ENCODE peak calls at places on chromosomes 11 and 22, in five cellular contexts. M is fibroblast of the aortic adventitia, F is stomach, P is omental fat pad, U is coronary artery. H is an unnamed sample.

GRCh38 chr22:23495614-23496444 is 84.3 kb downstream of the IGLL1 start:
- DNase-seq in M (no peak), F (no peak), P (no peak), U (no peak), H (no peak)

GRCh38 chr11:102564110-102564509 is 33.6 kb upstream of the MMP7 start:
- DNase-seq in M (peak; percentile 71), F (no peak), P (no peak), U (no peak), H (no peak)

GRCh38 chr11:20036625-20037335 is 123.5 kb downstream of the DBX1 start:
- DNase-seq in M (no peak), F (no peak), P (no peak), U (no peak), H (no peak)

GRCh38 chr11:15622231-15622890 is 507.6 kb downstream of the INSC start:
- DNase-seq in M (no peak), F (no peak), P (no peak), U (no peak), H (no peak)

GRCh38 chr11:69369945-69370344 is 76.0 kb downstream of the MYEOV start:
- DNase-seq in M (no peak), F (no peak), P (no peak), U (peak; percentile 24), H (no peak)

GRCh38 chr11:92225206-92225562 is 566 bp downstream of the FAT3 start:
- DNase-seq in M (no peak), F (no peak), P (no peak), U (no peak), H (peak; percentile 40)

GRCh38 chr11:2932850-2933251 is 3.6 kb upstream of the PHLDA2 start:
- DNase-seq in M (peak; percentile 34), F (no peak), P (no peak), U (no peak), H (no peak)

GRCh38 chr11:126149759-126150236 is 61.7 kb downstream of the RPUSD4 start:
- DNase-seq in M (no peak), F (no peak), P (no peak), U (no peak), H (no peak)

GRCh38 chr11:2926611-2927492 is 2.4 kb downstream of the PHLDA2 start:
- DNase-seq in M (no peak), F (no peak), P (no peak), U (no peak), H (no peak)

GRCh38 chr11:94309757-94310156 is 5.4 kb downstream of the IZUMO1R start:
- DNase-seq in M (no peak), F (no peak), P (no peak), U (no peak), H (no peak)

GRCh38 chr11:78131956-78132355 is 7.5 kb downstream of the ALG8 start:
- DNase-seq in M (no peak), F (no peak), P (no peak), U (no peak), H (no peak)

GRCh38 chr11:43580735-43581369 is 99.7 kb upstream of the HSD17B12 start:
- DNase-seq in M (no peak), F (no peak), P (no peak), U (no peak), H (peak; percentile 22)

GRCh38 chr11:36702330-36703054 is 104.5 kb upstream of the RAG2 start:
- DNase-seq in M (peak; percentile 84), F (no peak), P (no peak), U (no peak), H (peak; percentile 18)

GRCh38 chr11:10139656-10140055 is 154.4 kb downstream of the SBF2 start:
- DNase-seq in M (peak; percentile 85), F (no peak), P (no peak), U (no peak), H (no peak)

GRCh38 chr11:114085965-114086364 is 26.5 kb downstream of the ZBTB16 start:
- DNase-seq in M (no peak), F (peak; percentile 74), P (no peak), U (no peak), H (no peak)

GRCh38 chr11:123195182-123196059 is at the start of gene CLMP:
- DNase-seq in M (peak; percentile 70), F (no peak), P (no peak), U (no peak), H (peak; percentile 42)

GRCh38 chr22:43531651-43532050 is 119.8 kb downstream of the MPPED1 start:
- DNase-seq in M (no peak), F (no peak), P (no peak), U (no peak), H (no peak)

GRCh38 chr11:126434950-126435335 is 79.5 kb downstream of the ST3GAL4 start:
- DNase-seq in M (no peak), F (no peak), P (no peak), U (no peak), H (no peak)

GRCh38 chr11:82906931-82907330 is 5.4 kb downstream of the DDIAS start:
- DNase-seq in M (peak; percentile 25), F (no peak), P (no peak), U (no peak), H (no peak)

GRCh38 chr11:58613228-58613627 is 9.2 kb upstream of the CNTF start:
- DNase-seq in M (no peak), F (no peak), P (no peak), U (no peak), H (no peak)

GRCh38 chr11:116518141-116518540 is 254.6 kb downstream of the BUD13 start:
- DNase-seq in M (no peak), F (peak; percentile 5), P (no peak), U (no peak), H (no peak)

GRCh38 chr11:124961972-124962609 is 8.1 kb downstream of the CCDC15 start:
- DNase-seq in M (peak; percentile 91), F (no peak), P (no peak), U (no peak), H (no peak)

GRCh38 chr11:2837096-2837601 is 48.4 kb downstream of the CDKN1C start:
- DNase-seq in M (peak; percentile 50), F (peak; percentile 82), P (no peak), U (no peak), H (peak; percentile 20)

GRCh38 chr11:110308071-110308470 is 11.7 kb upstream of the RDX start:
- DNase-seq in M (no peak), F (no peak), P (no peak), U (no peak), H (no peak)

GRCh38 chr11:116691779-116692178 is 81.0 kb downstream of the BUD13 start:
- DNase-seq in M (peak; percentile 26), F (peak; percentile 56), P (no peak), U (no peak), H (peak; percentile 75)

GRCh38 chr22:32177221-32177765 is 18.2 kb upstream of the C22orf42 start:
- DNase-seq in M (no peak), F (no peak), P (no peak), U (no peak), H (no peak)

GRCh38 chr11:109554951-109555350 is 133.0 kb downstream of the C11orf87 start:
- DNase-seq in M (no peak), F (no peak), P (no peak), U (no peak), H (no peak)

GRCh38 chr11:6523253-6523652 is 26.2 kb downstream of the DNHD1 start:
- DNase-seq in M (peak; percentile 36), F (no peak), P (no peak), U (no peak), H (no peak)

GRCh38 chr22:48258841-48259240 is 1496.4 kb downstream of the TBC1D22A start:
- DNase-seq in M (no peak), F (no peak), P (no peak), U (no peak), H (no peak)

GRCh38 chr11:109197656-109198055 is 224.3 kb upstream of the C11orf87 start:
- DNase-seq in M (peak; percentile 31), F (no peak), P (no peak), U (no peak), H (no peak)

GRCh38 chr11:8813658-8814057 is 97.3 kb upstream of the AKIP1 start:
- DNase-seq in M (peak; percentile 91), F (peak; percentile 71), P (peak; percentile 58), U (peak; percentile 87), H (peak; percentile 64)

GRCh38 chr11:110774138-110775014 is 62.1 kb upstream of the ARHGAP20 start:
- DNase-seq in M (no peak), F (no peak), P (no peak), U (no peak), H (no peak)

DNA sequence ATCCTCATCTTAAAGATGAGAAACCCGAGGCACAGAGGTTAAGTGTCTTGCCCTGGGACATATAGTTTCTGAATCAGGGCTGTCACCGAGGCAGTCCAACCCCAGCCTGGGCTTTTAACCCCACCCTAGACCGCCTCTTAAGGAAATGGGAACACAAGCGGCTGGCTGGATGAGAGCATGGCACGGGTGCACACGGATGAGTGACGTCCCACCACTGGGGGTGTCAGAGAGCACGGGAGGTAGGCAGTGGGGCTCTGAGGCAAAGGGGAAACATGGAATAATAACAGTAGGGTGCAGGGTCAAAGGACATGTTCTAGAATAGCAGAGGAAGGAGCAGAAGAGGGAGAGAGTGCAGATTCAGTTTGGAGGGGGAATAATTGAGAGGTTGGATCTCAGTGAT is 22.3 kb downstream of the PPFIBP2 start:
- DNase-seq in M (no peak), F (no peak), P (no peak), U (no peak), H (peak; percentile 14)
- TF ChIP-seq CTCF in M (no peak), F (no peak), P (no peak), U (no peak), H (peak; percentile 35)

GRCh38 chr22:20000246-20001081 is 16.2 kb downstream of the ARVCF start:
- DNase-seq in M (no peak), F (no peak), P (no peak), U (no peak), H (peak; percentile 73)
- TF ChIP-seq CTCF in M (no peak), F (no peak), P (no peak), U (no peak), H (peak; percentile 39)

DNA sequence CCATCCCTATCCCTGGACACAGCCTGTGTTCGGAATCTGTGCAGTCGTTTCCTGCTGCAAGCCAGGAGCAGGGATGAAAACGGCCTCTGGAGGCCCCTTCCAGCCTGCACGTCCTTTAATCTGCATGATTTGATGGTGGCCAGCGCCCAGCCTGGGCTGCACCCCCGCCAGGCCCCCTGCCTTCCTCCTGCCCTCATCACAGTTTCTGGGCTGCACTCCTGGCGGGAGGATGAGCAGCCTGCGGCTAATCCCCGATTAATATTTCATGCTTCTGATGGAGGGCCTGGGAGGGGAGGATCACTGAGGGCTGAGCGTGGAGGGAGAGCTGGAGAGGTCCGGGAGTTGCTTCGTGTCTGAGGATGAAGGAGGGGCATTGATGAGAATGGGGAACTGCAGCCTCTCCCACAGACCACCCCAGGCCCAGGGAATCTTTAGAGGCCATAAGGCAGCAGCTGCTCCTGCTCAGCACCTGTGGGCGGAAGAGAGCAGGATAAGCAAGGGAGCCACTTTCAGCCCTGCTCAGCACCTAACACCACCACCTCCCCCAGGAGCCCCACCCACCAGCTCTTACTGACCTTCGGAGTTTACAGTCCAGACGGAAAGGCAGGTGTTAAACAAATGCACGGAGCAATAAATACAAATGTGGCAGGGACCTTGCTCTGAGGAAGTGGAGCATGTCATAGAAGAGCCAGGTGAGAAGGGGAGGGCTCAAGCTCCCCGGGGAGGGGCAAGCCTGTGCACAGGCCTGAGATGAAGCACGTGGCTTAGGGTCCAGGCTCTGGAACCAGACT is 135.0 kb upstream of the NECTIN1 start:
- DNase-seq in M (no peak), F (no peak), P (no peak), U (no peak), H (peak; percentile 62)
- TF ChIP-seq CTCF in M (no peak), F (no peak), P (no peak), U (no peak), H (peak; percentile 8)

DNA sequence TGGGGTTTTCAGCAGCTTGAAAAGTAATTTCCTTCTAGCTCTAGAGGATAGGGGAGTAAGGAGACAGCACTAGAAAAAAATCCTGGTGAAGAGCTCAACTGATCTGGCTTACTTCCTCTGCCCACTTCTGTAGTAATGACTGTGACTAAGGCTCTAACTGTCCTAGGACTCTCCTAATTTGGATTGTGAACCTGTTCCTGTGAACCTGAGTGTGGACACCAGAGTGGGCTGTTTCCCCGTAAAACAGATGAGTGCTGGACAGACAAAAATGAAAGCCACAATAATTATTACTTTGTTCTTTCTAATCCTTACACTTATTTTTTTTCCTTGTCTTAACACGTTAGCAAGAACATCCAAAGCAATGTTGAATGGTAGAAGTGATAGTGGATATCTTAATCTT is 154.1 kb downstream of the AASDHPPT start:
- DNase-seq in M (peak; percentile 55), F (no peak), P (no peak), U (no peak), H (no peak)
- TF ChIP-seq CTCF in M (peak; percentile 51), F (no peak), P (no peak), U (no peak), H (peak; percentile 2)